ENCODE peak calls at places on chromosomes 1 and 21, in ten cellular contexts. C is heart left ventricle, V is heart right ventricle, O is Calu3, F is NCI-H2081, H is GM03348, P is RWPE1, L is astrocyte of the hippocampus, E is nucleus accumbens, I is AG04449. X is an unnamed sample.

GRCh38 chr1:201419737-201420607 is 1.6 kb downstream of the TNNI1 start:
- DNase-seq in I (no peak), L (no peak), P (no peak), H (no peak), E (no peak), V (no peak), O (no peak), F (no peak), C (peak), X (no peak)

GRCh38 chr21:20856926-20857325 is 141.3 kb upstream of the NCAM2 start:
- DNase-seq in L (no peak), I (no peak), E (no peak), F (peak), C (no peak), O (no peak), P (no peak), V (no peak), H (no peak), X (no peak)

GRCh38 chr1:234976880-234977680 is 151.6 kb downstream of the TOMM20 start:
- DNase-seq in V (no peak), C (no peak), E (no peak), O (no peak), P (no peak), H (no peak), F (no peak), I (no peak), L (no peak), X (no peak)

GRCh38 chr1:220511183-220511582 is 16.8 kb upstream of the MARK1 start:
- DNase-seq in H (no peak), V (no peak), F (no peak), O (no peak), E (no peak), P (peak), L (no peak), I (no peak), C (no peak), X (no peak)

GRCh38 chr21:42036313-42036712 is 26.2 kb upstream of the ZBTB21 start:
- DNase-seq in O (no peak), L (no peak), I (no peak), C (no peak), F (no peak), V (no peak), H (no peak), P (no peak), E (no peak), X (no peak)

GRCh38 chr1:26288311-26288941 is 8.5 kb downstream of the SH3BGRL3 start:
- DNase-seq in P (no peak), F (no peak), O (no peak), H (peak), L (no peak), C (no peak), E (peak), V (no peak), I (no peak), X (no peak)

GRCh38 chr1:15950763-15951295 is 25.1 kb downstream of the ZBTB17 start:
- DNase-seq in L (peak), C (no peak), V (no peak), H (peak), E (no peak), O (no peak), P (no peak), F (no peak), I (no peak), X (no peak)

GRCh38 chr1:32753532-32754281 is 51.1 kb upstream of the SYNC start:
- DNase-seq in I (no peak), P (peak), V (peak), F (peak), C (peak), H (peak), E (peak), O (peak), L (peak), X (no peak)

GRCh38 chr1:235331391-235331790 is 3.0 kb downstream of the GGPS1 start:
- DNase-seq in C (no peak), F (no peak), P (no peak), O (no peak), I (no peak), V (no peak), L (no peak), E (no peak), H (no peak), X (no peak)

GRCh38 chr1:108200627-108201106 is 524 bp upstream of the SLC25A24 start:
- DNase-seq in C (peak), F (peak), I (peak), H (peak), O (peak), P (peak), L (peak), V (no peak), E (peak), X (no peak)

GRCh38 chr1:206004821-206005220 is 1.6 kb upstream of the RAB7B start:
- DNase-seq in O (no peak), C (no peak), H (no peak), L (peak), E (no peak), F (peak), I (no peak), P (peak), V (no peak), X (no peak)

GRCh38 chr1:12434174-12434573 is 183.8 kb downstream of the DHRS3 start:
- DNase-seq in O (no peak), F (no peak), V (no peak), C (no peak), P (peak), E (no peak), L (peak), I (no peak), H (peak), X (peak)

GRCh38 chr1:221812905-221813597 is 71.2 kb upstream of the DUSP10 start:
- DNase-seq in E (no peak), C (no peak), F (no peak), V (no peak), O (no peak), I (no peak), H (no peak), L (no peak), P (no peak), X (no peak)

GRCh38 chr1:200302192-200302892 is 107.5 kb downstream of the ZNF281 start:
- DNase-seq in V (peak), L (peak), O (peak), P (peak), F (peak), I (no peak), H (peak), E (peak), C (peak), X (no peak)

GRCh38 chr21:15057290-15057689 is 7.5 kb downstream of the NRIP1 start:
- DNase-seq in I (no peak), P (no peak), C (no peak), O (no peak), H (no peak), V (no peak), E (no peak), L (no peak), F (peak), X (no peak)

GRCh38 chr1:28290851-28291250 is 31.5 kb downstream of the SESN2 start:
- DNase-seq in F (no peak), I (no peak), E (no peak), C (no peak), H (no peak), L (no peak), P (no peak), O (no peak), V (no peak), X (no peak)

GRCh38 chr1:22806584-22806983 is 95.9 kb downstream of the EPHB2 start:
- DNase-seq in O (no peak), V (no peak), L (no peak), C (no peak), P (no peak), E (peak), H (no peak), F (peak), I (no peak), X (no peak)

GRCh38 chr1:18778437-18778836 is 81.0 kb downstream of the TAS1R2 start:
- DNase-seq in V (no peak), C (no peak), H (no peak), I (no peak), P (no peak), E (no peak), L (no peak), F (no peak), O (no peak), X (no peak)

GRCh38 chr1:112522621-112523020 is 13.9 kb downstream of the WNT2B start:
- DNase-seq in H (peak), V (no peak), C (no peak), L (peak), F (no peak), O (no peak), E (no peak), P (peak), I (peak), X (peak)

GRCh38 chr21:38990424-38990794 is 184.7 kb downstream of the ETS2 start:
- DNase-seq in E (no peak), C (no peak), I (no peak), V (no peak), L (peak), F (peak), P (no peak), O (no peak), H (no peak), X (no peak)

GRCh38 chr1:28291711-28292110 is 32.4 kb downstream of the SESN2 start:
- DNase-seq in H (no peak), F (no peak), E (no peak), I (no peak), O (no peak), C (no peak), L (no peak), P (no peak), V (no peak), X (no peak)

GRCh38 chr21:31194510-31195293 is 149.4 kb downstream of the TIAM1 start:
- DNase-seq in F (no peak), P (no peak), V (no peak), O (no peak), C (no peak), H (no peak), E (no peak), L (no peak), I (no peak), X (no peak)

GRCh38 chr1:1343811-1344421 is 5.3 kb downstream of the DVL1 start:
- DNase-seq in C (no peak), I (no peak), P (no peak), F (no peak), O (peak), H (no peak), V (no peak), E (no peak), L (no peak), X (no peak)

GRCh38 chr1:211068976-211069375 is 65.0 kb downstream of the KCNH1 start:
- DNase-seq in O (no peak), P (no peak), I (no peak), F (no peak), L (peak), V (no peak), H (no peak), C (no peak), E (no peak), X (peak)

GRCh38 chr1:30520461-30520860 is 202.9 kb downstream of the MATN1 start:
- DNase-seq in L (no peak), C (no peak), F (no peak), I (no peak), H (no peak), O (no peak), V (no peak), E (no peak), P (no peak), X (no peak)

GRCh38 chr1:171985639-171986038 is 144.3 kb downstream of the DNM3 start:
- DNase-seq in F (peak), P (no peak), I (no peak), O (peak), H (peak), V (no peak), C (peak), E (no peak), L (no peak), X (no peak)

GRCh38 chr21:45266518-45267389 is 20.9 kb downstream of the POFUT2 start:
- DNase-seq in H (no peak), C (no peak), E (no peak), L (no peak), F (no peak), V (no peak), O (no peak), I (peak), P (no peak), X (no peak)

GRCh38 chr21:29939859-29940245 is at the start of gene GRIK1:
- DNase-seq in I (no peak), F (peak), L (no peak), O (no peak), C (no peak), H (no peak), V (no peak), E (no peak), P (peak), X (no peak)

GRCh38 chr1:241918879-241919278 is 38.7 kb upstream of the BECN2 start:
- DNase-seq in O (no peak), L (peak), E (no peak), C (no peak), P (peak), V (no peak), F (no peak), I (peak), H (peak), X (no peak)

X was measured in BJ.